ENCODE peak calls at places on chromosomes 12 and 14, in five cellular contexts. One of them, this sample, is unnamed.

GRCh38 chr14:31137214-31137889 is 70.2 kb downstream of the HECTD1 start:
- DNase-seq in NT2/D1: no peak
- DNase-seq in GM12878: no peak
- DNase-seq in HepG2: no peak
- DNase-seq in H1: no peak
- DNase-seq in this sample: no peak

GRCh38 chr14:87148655-87149054 is 844.3 kb downstream of the GALC start:
- DNase-seq in NT2/D1: no peak
- DNase-seq in GM12878: no peak
- DNase-seq in HepG2: no peak
- DNase-seq in H1: no peak
- DNase-seq in this sample: no peak

GRCh38 chr12:4742421-4742970 is 22.3 kb downstream of the GALNT8 start:
- DNase-seq in NT2/D1: no peak
- DNase-seq in GM12878: no peak
- DNase-seq in HepG2: no peak
- DNase-seq in H1: no peak
- DNase-seq in this sample: no peak

GRCh38 chr14:23300687-23301223 is 1.9 kb downstream of the PPP1R3E start:
- DNase-seq in NT2/D1: no peak
- DNase-seq in GM12878: no peak
- DNase-seq in HepG2: peak; percentile 43
- DNase-seq in H1: no peak
- DNase-seq in this sample: no peak

GRCh38 chr14:23446291-23446851 is 10.9 kb upstream of the MYH7 start:
- DNase-seq in NT2/D1: no peak
- DNase-seq in GM12878: no peak
- DNase-seq in HepG2: no peak
- DNase-seq in H1: no peak
- DNase-seq in this sample: peak; percentile 2

GRCh38 chr12:25904442-25904841 is 54.0 kb upstream of the RASSF8 start:
- DNase-seq in NT2/D1: no peak
- DNase-seq in GM12878: no peak
- DNase-seq in HepG2: no peak
- DNase-seq in H1: no peak
- DNase-seq in this sample: no peak

GRCh38 chr14:85399196-85399595 is 130.7 kb upstream of the FLRT2 start:
- DNase-seq in NT2/D1: no peak
- DNase-seq in GM12878: no peak
- DNase-seq in HepG2: no peak
- DNase-seq in H1: no peak
- DNase-seq in this sample: no peak

GRCh38 chr12:65200007-65200665 is 30.8 kb downstream of the LEMD3 start:
- DNase-seq in NT2/D1: no peak
- DNase-seq in GM12878: no peak
- DNase-seq in HepG2: no peak
- DNase-seq in H1: no peak
- DNase-seq in this sample: no peak

GRCh38 chr12:8031872-8032241 is 659 bp upstream of the FOXJ2 start:
- DNase-seq in NT2/D1: no peak
- DNase-seq in GM12878: no peak
- DNase-seq in HepG2: no peak
- DNase-seq in H1: no peak
- DNase-seq in this sample: no peak

GRCh38 chr14:35250319-35250718 is 41.9 kb upstream of the PSMA6 start:
- DNase-seq in NT2/D1: no peak
- DNase-seq in GM12878: no peak
- DNase-seq in HepG2: no peak
- DNase-seq in H1: no peak
- DNase-seq in this sample: no peak

GRCh38 chr14:52268191-52269061 is 928 bp downstream of the PTGDR start:
- DNase-seq in NT2/D1: no peak
- DNase-seq in GM12878: no peak
- DNase-seq in HepG2: no peak
- DNase-seq in H1: no peak
- DNase-seq in this sample: no peak

GRCh38 chr14:78007160-78007559 is 163.0 kb upstream of the NRXN3 start:
- DNase-seq in NT2/D1: no peak
- DNase-seq in GM12878: no peak
- DNase-seq in HepG2: no peak
- DNase-seq in H1: no peak
- DNase-seq in this sample: no peak

GRCh38 chr14:103729496-103730448 is 14.2 kb downstream of the ZFYVE21 start:
- DNase-seq in NT2/D1: no peak
- DNase-seq in GM12878: no peak
- DNase-seq in HepG2: no peak
- DNase-seq in H1: no peak
- DNase-seq in this sample: no peak

GRCh38 chr12:102549691-102550090 is 69.3 kb upstream of the IGF1 start:
- DNase-seq in NT2/D1: peak; percentile 16
- DNase-seq in GM12878: no peak
- DNase-seq in HepG2: no peak
- DNase-seq in H1: no peak
- DNase-seq in this sample: no peak

GRCh38 chr12:54356951-54357356 is 7.3 kb downstream of the GPR84 start:
- DNase-seq in NT2/D1: no peak
- DNase-seq in GM12878: no peak
- DNase-seq in HepG2: no peak
- DNase-seq in H1: no peak
- DNase-seq in this sample: no peak

GRCh38 chr12:113266106-113266895 is 45.0 kb downstream of the TPCN1 start:
- DNase-seq in NT2/D1: no peak
- DNase-seq in GM12878: no peak
- DNase-seq in HepG2: no peak
- DNase-seq in H1: no peak
- DNase-seq in this sample: no peak

GRCh38 chr12:124694846-124695497 is 127.6 kb upstream of the NCOR2 start:
- DNase-seq in NT2/D1: no peak
- DNase-seq in GM12878: no peak
- DNase-seq in HepG2: no peak
- DNase-seq in H1: no peak
- DNase-seq in this sample: no peak

GRCh38 chr12:75439930-75440329 is 40.6 kb upstream of the GLIPR1 start:
- DNase-seq in NT2/D1: no peak
- DNase-seq in GM12878: no peak
- DNase-seq in HepG2: no peak
- DNase-seq in H1: no peak
- DNase-seq in this sample: no peak

GRCh38 chr14:104970231-104971068 is 7.7 kb downstream of the AHNAK2 start:
- DNase-seq in NT2/D1: no peak
- DNase-seq in GM12878: no peak
- DNase-seq in HepG2: no peak
- DNase-seq in H1: no peak
- DNase-seq in this sample: no peak

GRCh38 chr12:64634508-64635092 is 24.3 kb downstream of the RASSF3 start:
- DNase-seq in NT2/D1: no peak
- DNase-seq in GM12878: no peak
- DNase-seq in HepG2: no peak
- DNase-seq in H1: no peak
- DNase-seq in this sample: no peak

DNA sequence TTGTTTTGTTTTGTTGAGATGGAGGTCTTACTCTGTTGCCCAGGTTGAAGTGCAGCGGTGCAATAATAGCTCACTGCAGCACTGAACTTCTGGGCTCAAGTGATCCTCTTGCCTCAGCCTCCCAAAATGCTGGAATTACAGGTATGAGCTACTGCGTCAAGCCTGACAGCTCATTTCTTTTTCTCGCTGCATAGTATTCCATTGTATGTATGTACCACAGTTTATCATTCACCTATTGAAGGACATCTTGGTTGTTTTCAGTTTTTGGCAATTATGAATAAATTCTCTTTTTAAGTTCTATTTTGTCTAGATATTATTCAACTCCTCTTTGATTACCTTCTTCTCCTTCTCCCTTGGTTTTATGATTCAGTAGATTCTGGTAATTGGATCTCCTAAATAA is 13.5 kb downstream of the HSD17B6 start:
- DNase-seq in NT2/D1: no peak
- DNase-seq in GM12878: no peak
- DNase-seq in HepG2: no peak
- DNase-seq in H1: no peak
- DNase-seq in this sample: no peak
- TF ChIP-seq SUZ12 in NT2/D1: no peak
- TF ChIP-seq SUZ12 in GM12878: no peak
- TF ChIP-seq SUZ12 in HepG2: no peak
- TF ChIP-seq SUZ12 in H1: no peak
- TF ChIP-seq SUZ12 in this sample: no peak

GRCh38 chr14:90844321-90844720 is 28.1 kb upstream of the TTC7B start:
- DNase-seq in NT2/D1: no peak
- DNase-seq in GM12878: no peak
- DNase-seq in HepG2: no peak
- DNase-seq in H1: no peak
- DNase-seq in this sample: no peak
- TF ChIP-seq SUZ12 in NT2/D1: no peak
- TF ChIP-seq SUZ12 in GM12878: no peak
- TF ChIP-seq SUZ12 in HepG2: no peak
- TF ChIP-seq SUZ12 in H1: no peak
- TF ChIP-seq SUZ12 in this sample: no peak

DNA sequence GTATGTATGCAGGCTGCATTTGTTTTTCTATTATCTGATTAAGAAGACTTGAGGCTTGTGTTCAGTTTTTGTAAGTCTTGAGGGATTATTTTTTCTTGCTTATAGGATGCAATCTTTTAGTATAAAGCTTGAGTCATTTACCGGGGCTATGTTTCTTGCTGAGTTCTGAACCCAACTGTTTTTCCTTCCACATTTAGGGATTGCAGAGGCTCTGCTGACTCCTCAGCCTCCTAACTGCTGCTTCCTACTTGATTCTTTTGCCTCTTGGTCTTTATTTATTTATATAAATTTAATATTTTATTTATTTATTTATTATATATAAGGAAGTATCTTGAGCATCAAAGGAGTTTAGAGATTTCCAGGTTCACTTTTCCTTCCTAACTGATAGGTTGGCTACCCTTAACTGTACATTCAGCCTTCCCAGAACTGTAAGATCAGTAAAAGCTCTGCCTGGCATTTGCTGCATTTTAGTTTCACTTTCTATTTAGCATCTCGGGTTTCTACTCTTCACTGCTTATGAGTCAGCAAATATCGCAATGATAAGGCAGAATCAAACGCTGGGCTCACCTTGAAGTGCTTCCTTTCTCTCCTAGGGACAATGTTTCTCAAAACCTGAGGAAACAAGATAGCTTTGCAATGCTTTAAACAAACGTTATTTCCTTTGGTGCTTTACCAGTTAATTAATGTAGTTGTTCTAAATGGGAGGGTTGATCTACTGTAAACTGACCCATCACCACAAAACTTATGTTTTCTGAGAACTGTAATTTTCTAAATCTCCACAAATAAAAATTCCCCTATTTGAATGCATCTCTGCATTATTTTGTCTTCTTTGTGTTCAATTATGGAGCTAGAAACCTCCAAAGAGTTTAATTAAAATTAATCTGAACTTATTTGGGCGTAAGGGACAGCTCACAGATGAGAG is 1183.7 kb upstream of the TMEM132C start:
- DNase-seq in NT2/D1: no peak
- DNase-seq in GM12878: peak; percentile 68
- DNase-seq in HepG2: peak; percentile 59
- DNase-seq in H1: no peak
- DNase-seq in this sample: no peak
- TF ChIP-seq SUZ12 in NT2/D1: no peak
- TF ChIP-seq SUZ12 in GM12878: no peak
- TF ChIP-seq SUZ12 in HepG2: no peak
- TF ChIP-seq SUZ12 in H1: no peak
- TF ChIP-seq SUZ12 in this sample: no peak

DNA sequence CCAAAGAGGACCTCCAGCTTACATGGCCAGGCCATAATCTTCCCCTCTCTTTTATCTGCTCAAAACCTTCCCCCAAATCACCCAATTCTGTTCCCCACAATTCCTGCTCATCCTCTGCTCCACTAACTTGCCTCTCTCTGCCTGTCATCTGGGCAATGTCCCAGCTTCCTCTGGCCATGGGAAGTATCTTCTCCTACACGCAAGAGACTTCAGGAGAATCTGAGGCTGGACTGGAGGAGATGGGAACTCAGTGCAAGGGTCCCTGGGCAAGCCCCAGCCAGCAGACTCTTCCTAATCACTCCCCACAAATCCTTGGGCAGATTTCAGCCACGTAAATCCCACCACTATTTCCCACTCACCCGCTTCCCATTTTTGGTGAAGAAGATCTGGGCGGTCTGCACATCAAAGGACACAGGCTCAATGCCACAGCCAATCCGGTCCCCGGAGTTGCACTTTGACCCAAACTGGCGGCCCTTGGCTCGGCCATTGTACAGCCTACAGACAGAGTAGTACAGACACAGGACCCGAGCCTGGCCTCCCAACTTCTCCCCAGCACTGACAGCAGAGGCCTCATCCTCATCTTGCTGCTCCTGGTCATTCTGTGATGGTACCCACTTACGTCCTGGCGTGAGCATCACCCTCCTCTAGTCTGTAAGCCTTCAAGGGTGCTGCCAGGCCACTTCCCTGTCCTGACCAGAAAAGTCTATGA is 4.7 kb downstream of the SPRYD3 start:
- DNase-seq in NT2/D1: no peak
- DNase-seq in GM12878: no peak
- DNase-seq in HepG2: no peak
- DNase-seq in H1: no peak
- DNase-seq in this sample: no peak
- TF ChIP-seq SUZ12 in NT2/D1: no peak
- TF ChIP-seq SUZ12 in GM12878: no peak
- TF ChIP-seq SUZ12 in HepG2: no peak
- TF ChIP-seq SUZ12 in H1: no peak
- TF ChIP-seq SUZ12 in this sample: no peak